ENCODE peak calls at places on chromosomes 2 and 18, in five cellular contexts. C is GM12878, V is HCT116, T is neural progenitor cell, Z is MM.1S. E is an unnamed sample.

GRCh38 chr2:29954316-29954715 is 32.9 kb upstream of the ALK start:
- DNase-seq in C (no peak), V (no peak), T (no peak), Z (no peak), E (no peak)

GRCh38 chr2:63881208-63881607 is 39.5 kb downstream of the UGP2 start:
- DNase-seq in C (no peak), V (no peak), T (no peak), Z (no peak), E (no peak)

GRCh38 chr2:169823996-169824372 is 721 bp downstream of the METTL5 start:
- DNase-seq in C (no peak), V (no peak), T (no peak), Z (no peak), E (no peak)

GRCh38 chr2:112886291-112886690 is 24.7 kb upstream of the IL37 start:
- DNase-seq in C (no peak), V (no peak), T (no peak), Z (no peak), E (no peak)

GRCh38 chr2:25692143-25692542 is 18.8 kb upstream of the DTNB start:
- DNase-seq in C (no peak), V (no peak), T (no peak), Z (no peak), E (no peak)

GRCh38 chr2:136423516-136423996 is 305.6 kb upstream of the CXCR4 start:
- DNase-seq in C (no peak), V (peak), T (peak), Z (peak), E (peak)

GRCh38 chr2:223759569-223760430 is 77.6 kb downstream of the AP1S3 start:
- DNase-seq in C (no peak), V (peak), T (no peak), Z (no peak), E (no peak)

GRCh38 chr2:184596819-184597411 is 1.4 kb upstream of the ZNF804A start:
- DNase-seq in C (no peak), V (peak), T (peak), Z (peak), E (no peak)

GRCh38 chr18:20966795-20967194 is 144.8 kb downstream of the ROCK1 start:
- DNase-seq in C (no peak), V (no peak), T (no peak), Z (no peak), E (no peak)

GRCh38 chr2:218953366-218953954 is 6.0 kb upstream of the CDK5R2 start:
- DNase-seq in C (no peak), V (no peak), T (peak), Z (no peak), E (no peak)

GRCh38 chr2:127293386-127293757 is 572 bp downstream of the ERCC3 start:
- DNase-seq in C (no peak), V (no peak), T (no peak), Z (no peak), E (peak)

GRCh38 chr2:227908266-227909054 is 37.0 kb downstream of the DAW1 start:
- DNase-seq in C (no peak), V (no peak), T (no peak), Z (no peak), E (no peak)

GRCh38 chr18:65287642-65288041 is 463.2 kb upstream of the CDH7 start:
- DNase-seq in C (no peak), V (no peak), T (no peak), Z (no peak), E (no peak)

GRCh38 chr2:116585654-116586053 is 1228.8 kb upstream of the DDX18 start:
- DNase-seq in C (no peak), V (no peak), T (peak), Z (no peak), E (no peak)

GRCh38 chr2:120825370-120826259 is 89.9 kb downstream of the GLI2 start:
- DNase-seq in C (no peak), V (no peak), T (no peak), Z (no peak), E (no peak)

GRCh38 chr18:2980607-2980923 is 32.4 kb downstream of the LPIN2 start:
- DNase-seq in C (no peak), V (no peak), T (no peak), Z (no peak), E (no peak)

GRCh38 chr2:227536445-227536844 is 62.2 kb upstream of the SCYGR2 start:
- DNase-seq in C (no peak), V (no peak), T (no peak), Z (no peak), E (no peak)

GRCh38 chr2:175914846-175915245 is 87.2 kb downstream of the LNPK start:
- DNase-seq in C (no peak), V (no peak), T (no peak), Z (no peak), E (no peak)

GRCh38 chr2:203585541-203585940 is 50.4 kb upstream of the RAPH1 start:
- DNase-seq in C (no peak), V (no peak), T (no peak), Z (no peak), E (no peak)

GRCh38 chr18:12943200-12943599 is 4.6 kb upstream of the SEH1L start:
- DNase-seq in C (no peak), V (no peak), T (no peak), Z (no peak), E (no peak)

GRCh38 chr2:224952942-224953657 is 89.2 kb downstream of the DOCK10 start:
- DNase-seq in C (no peak), V (no peak), T (no peak), Z (peak), E (peak)

GRCh38 chr2:201118957-201119848 is 3.2 kb downstream of the CFLAR start:
- DNase-seq in C (no peak), V (peak), T (peak), Z (peak), E (peak)

GRCh38 chr18:62637807-62638687 is 77.3 kb upstream of the PHLPP1 start:
- DNase-seq in C (no peak), V (peak), T (peak), Z (peak), E (peak)

GRCh38 chr2:54657664-54658083 is 65.8 kb upstream of the EML6 start:
- DNase-seq in C (no peak), V (peak), T (peak), Z (peak), E (peak)

GRCh38 chr2:202376460-202377307 is 557 bp downstream of the BMPR2 start:
- DNase-seq in C (no peak), V (no peak), T (no peak), Z (peak), E (peak)

GRCh38 chr2:88350641-88351601 is 101.6 kb downstream of the FOXI3 start:
- DNase-seq in C (no peak), V (peak), T (peak), Z (peak), E (peak)

GRCh38 chr2:214019229-214019972 is 391.5 kb upstream of the VWC2L start:
- DNase-seq in C (no peak), V (peak), T (no peak), Z (no peak), E (no peak)

GRCh38 chr2:152395132-152396024 is 60.4 kb downstream of the FMNL2 start:
- DNase-seq in C (no peak), V (no peak), T (no peak), Z (no peak), E (no peak)

GRCh38 chr2:40256649-40257048 is 195.2 kb downstream of the SLC8A1 start:
- DNase-seq in C (no peak), V (no peak), T (peak), Z (no peak), E (peak)

DNA sequence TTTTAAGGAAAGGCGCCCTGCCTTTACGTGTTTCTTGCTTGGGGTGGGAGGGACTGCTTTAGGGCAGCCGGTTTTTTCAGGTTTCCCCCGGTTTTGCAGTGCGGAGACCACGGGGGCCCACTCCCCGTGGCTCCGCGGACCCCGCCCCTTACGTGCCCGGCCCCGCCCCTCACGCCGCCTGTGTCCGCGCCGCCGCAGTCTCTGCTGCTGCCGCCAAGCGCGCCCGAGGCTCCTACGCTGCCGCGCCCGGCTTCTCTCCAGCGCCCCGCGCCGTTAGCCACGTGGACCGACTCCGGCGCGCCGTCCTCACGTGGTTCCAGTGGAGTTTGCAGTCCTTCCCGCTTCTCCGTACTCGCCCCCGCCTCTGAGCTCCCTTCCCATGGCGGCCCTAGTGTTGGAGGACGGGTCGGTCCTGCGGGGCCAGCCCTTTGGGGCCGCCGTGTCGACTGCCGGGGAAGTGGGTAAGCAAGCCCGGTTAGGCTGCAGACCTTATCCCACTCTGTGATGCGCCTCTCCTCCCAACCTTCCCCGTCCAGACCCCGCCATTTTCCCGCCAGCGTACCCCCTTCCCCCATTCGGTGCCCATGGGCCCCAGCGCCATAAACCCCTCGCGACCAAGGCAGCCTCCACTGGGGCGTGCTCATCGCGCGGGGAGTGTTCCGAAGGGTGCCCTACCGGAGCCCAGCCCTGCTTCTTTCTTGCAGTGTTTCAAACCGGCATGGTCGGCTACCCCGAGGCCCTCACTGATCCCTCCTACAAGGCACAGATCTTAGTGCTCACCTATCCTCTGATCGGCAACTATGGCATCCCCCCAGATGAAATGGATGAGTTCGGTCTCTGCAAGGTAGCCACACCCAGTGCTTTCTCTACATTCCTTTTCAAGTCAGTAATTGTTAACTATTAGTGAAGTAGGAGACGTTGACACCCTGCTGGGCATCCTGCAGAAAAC is at the start of gene CAD:
- DNase-seq in C (no peak), V (peak), T (peak), Z (peak), E (peak)
- TF ChIP-seq CTCF in C (peak), V (no peak), T (peak), Z (peak), E (peak)

DNA sequence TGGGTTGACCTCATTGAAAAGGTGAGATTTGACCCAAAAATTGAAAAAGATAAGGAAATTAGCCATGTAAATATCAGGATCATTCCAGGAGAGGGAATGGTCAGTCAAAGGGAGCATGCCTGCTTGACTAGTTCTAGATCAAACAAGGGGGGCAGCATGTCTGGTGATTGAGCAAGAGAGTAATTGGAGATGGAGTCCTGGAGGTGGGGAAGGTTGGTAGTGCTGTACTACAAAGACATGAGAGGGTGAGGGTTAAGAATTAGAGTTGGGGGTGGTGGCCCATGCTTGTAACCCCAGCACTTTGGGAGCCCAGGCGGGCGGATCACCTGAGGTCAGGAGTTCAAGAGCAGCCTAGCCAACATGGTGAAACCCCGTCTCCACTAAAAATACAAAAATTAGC is 2.0 kb downstream of the MRPL30 start:
- DNase-seq in C (no peak), V (no peak), T (no peak), Z (no peak), E (no peak)
- H3K4me3 ChIP-seq in C (no peak), V (no peak), T (peak), Z (no peak), E (no peak)

DNA sequence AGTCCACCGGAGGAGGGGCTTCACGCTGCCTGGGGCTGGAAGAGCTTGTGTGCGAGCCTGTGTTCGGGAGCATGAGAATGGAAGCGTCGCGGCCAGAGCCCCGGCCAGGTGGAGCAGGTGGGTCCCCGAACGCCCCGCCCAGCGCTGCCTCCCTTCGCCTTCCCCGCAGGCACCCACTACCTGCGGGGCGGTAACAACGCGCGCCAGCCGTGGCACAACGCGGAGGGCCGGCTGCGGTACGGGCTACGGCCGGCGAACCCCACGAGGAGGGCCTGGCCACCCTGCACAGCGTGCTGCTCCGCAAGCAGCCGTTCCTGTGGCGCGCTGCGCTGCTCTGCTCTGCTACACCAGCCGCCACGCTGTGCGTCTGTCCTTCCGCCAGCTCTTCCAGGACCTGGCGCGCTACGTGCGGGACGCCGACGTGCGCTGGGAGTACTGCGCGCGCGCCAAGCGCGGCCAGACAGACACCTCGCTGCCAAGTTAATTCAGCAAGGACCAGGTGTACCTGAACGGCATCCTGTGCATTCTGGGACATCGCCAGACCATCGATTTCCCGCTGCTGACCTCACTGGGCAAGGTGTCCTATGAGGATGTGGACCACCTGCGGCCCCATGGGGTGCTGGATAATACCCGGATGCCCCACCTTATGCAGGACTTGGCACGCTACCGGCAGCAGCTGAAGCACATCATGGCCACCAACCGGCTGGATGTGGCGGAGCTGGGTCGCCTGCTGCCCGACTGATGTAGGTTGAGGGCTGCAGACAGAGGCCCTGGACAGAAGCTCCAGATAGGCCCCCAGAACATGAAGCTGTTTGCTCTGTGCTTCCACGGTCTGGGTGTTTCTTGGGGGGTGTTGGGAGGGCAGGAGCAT is 200.6 kb downstream of the NAPG start:
- DNase-seq in C (no peak), V (no peak), T (no peak), Z (no peak), E (no peak)
- TF ChIP-seq EZH2 in C (no peak), V (no peak), T (no peak), Z (no peak), E (no peak)

GRCh38 chr2:44358498-44358897 is 2.8 kb downstream of the PREPL start:
- DNase-seq in C (peak), V (no peak), T (no peak), Z (peak), E (peak)
- TF ChIP-seq CTCF in C (no peak), V (no peak), T (no peak), Z (no peak), E (no peak)

E was measured in DND-41.